ENCODE peak calls at places on chromosome 1, in five cellular contexts. L is stomach, I is IMR-90, G is transverse colon, F is uterus. B is an unnamed sample.

GRCh38 chr1:222910699-222911098 is 95.9 kb downstream of the DISP1 start:
- DNase-seq in I (peak), G (no peak), L (no peak), F (no peak), B (peak)

GRCh38 chr1:246492611-246493245 is 14.4 kb downstream of the SMYD3 start:
- DNase-seq in I (peak), L (peak), G (peak), F (peak), B (peak)

GRCh38 chr1:48480504-48480903 is 8.5 kb upstream of the SPATA6 start:
- DNase-seq in L (no peak), I (no peak), F (no peak), G (no peak), B (no peak)

GRCh38 chr1:1677718-1678580 is 14.6 kb downstream of the SLC35E2B start:
- DNase-seq in I (no peak), F (no peak), G (peak), L (no peak), B (no peak)

GRCh38 chr1:200153277-200154055 is 126.0 kb downstream of the NR5A2 start:
- DNase-seq in L (no peak), F (no peak), I (no peak), G (no peak), B (no peak)

GRCh38 chr1:54358503-54359168 is 47.6 kb downstream of the SSBP3 start:
- DNase-seq in L (no peak), F (no peak), I (no peak), G (no peak), B (no peak)

GRCh38 chr1:245956225-245956624 is 550.9 kb downstream of the SMYD3 start:
- DNase-seq in F (no peak), I (peak), L (no peak), G (no peak), B (no peak)

GRCh38 chr1:182962554-182963115 is 9.7 kb upstream of the SHCBP1L start:
- DNase-seq in G (peak), I (peak), F (peak), L (peak), B (peak)

GRCh38 chr1:7616076-7616833 is 154.8 kb upstream of the VAMP3 start:
- DNase-seq in I (peak), F (no peak), G (peak), L (peak), B (peak)

GRCh38 chr1:237045278-237046016 is 3.5 kb downstream of the RYR2 start:
- DNase-seq in F (no peak), I (no peak), G (no peak), L (no peak), B (no peak)

GRCh38 chr1:12177999-12178441 is 11.2 kb downstream of the TNFRSF1B start:
- DNase-seq in G (peak), L (peak), F (peak), I (peak), B (peak)

GRCh38 chr1:54228638-54229079 is 28.7 kb downstream of the MRPL37 start:
- DNase-seq in F (no peak), L (no peak), G (no peak), I (no peak), B (no peak)

GRCh38 chr1:47183308-47184089 is 6.3 kb downstream of the PDZK1IP1 start:
- DNase-seq in I (no peak), F (no peak), L (peak), G (no peak), B (no peak)

GRCh38 chr1:210222288-210223006 is 10.1 kb upstream of the SERTAD4 start:
- DNase-seq in G (peak), I (no peak), L (peak), F (no peak), B (no peak)

GRCh38 chr1:172203135-172203823 is 217.2 kb upstream of the C1orf105 start:
- DNase-seq in G (no peak), I (peak), L (no peak), F (no peak), B (no peak)

DNA sequence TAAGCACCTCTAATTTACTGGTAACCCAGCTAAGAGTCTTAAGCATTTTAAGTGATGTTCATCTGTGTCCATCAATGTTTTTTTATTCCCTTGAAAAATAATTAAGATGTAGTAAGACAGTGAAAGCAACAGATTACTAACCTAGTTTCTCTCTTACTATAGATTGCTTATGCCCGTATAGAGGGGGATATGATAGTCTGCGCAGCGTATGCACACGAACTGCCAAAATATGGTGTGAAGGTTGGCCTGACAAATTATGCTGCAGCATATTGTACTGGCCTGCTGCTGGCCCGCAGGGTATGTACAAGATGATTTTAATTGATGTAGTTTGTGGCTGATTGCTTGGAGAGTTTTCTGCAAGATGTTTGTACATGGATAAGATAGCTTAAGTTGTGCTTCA is 2.8 kb downstream of the RPL5 start:
- DNase-seq in I (no peak), G (no peak), L (no peak), F (no peak), B (no peak)
- TF ChIP-seq POLR2A in I (no peak), G (no peak), L (no peak), F (no peak), B (no peak)

DNA sequence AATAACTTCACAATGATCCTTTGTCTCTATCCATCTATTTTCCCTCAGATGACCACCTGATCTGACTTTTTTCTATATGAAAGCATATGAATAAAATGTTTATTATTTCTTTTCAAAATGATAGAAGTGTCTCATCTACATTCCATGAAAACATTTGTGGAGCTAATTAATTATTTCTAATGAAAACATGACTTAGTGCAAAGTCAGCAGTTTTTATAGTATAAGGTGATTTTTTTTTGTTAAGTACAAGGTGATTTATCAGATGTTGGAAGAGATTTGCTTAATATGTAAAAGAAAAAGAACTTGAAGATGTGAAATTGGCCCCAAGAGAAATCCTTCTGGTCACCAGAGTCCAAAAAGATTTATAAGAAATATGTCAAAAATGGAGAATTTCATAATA is 43.5 kb downstream of the PDPN start:
- DNase-seq in F (no peak), I (no peak), L (no peak), G (no peak), B (no peak)
- TF ChIP-seq POLR2A in F (no peak), I (no peak), L (no peak), G (no peak), B (no peak)

DNA sequence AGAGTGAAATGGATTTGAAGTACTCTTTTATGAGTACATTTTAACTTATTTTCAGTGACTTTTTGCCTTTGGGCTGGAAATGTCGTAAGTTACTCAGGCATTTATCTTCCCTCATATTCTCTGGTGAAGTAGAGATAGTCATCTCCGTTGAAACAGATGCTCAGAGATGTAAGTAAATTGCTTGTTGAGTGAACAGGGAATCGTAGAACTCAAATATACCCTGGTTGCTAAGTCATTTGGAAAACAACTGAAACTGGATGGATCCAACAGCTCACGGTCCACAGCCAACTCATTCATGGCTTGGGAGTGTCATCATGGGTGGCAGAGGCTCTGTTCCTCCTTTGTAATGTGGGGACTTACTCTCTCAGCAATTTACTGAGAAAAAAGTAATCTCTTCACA is 107.2 kb downstream of the LEPR start:
- DNase-seq in I (no peak), L (no peak), G (no peak), F (no peak), B (no peak)
- TF ChIP-seq POLR2A in I (no peak), L (no peak), G (no peak), F (no peak), B (no peak)

DNA sequence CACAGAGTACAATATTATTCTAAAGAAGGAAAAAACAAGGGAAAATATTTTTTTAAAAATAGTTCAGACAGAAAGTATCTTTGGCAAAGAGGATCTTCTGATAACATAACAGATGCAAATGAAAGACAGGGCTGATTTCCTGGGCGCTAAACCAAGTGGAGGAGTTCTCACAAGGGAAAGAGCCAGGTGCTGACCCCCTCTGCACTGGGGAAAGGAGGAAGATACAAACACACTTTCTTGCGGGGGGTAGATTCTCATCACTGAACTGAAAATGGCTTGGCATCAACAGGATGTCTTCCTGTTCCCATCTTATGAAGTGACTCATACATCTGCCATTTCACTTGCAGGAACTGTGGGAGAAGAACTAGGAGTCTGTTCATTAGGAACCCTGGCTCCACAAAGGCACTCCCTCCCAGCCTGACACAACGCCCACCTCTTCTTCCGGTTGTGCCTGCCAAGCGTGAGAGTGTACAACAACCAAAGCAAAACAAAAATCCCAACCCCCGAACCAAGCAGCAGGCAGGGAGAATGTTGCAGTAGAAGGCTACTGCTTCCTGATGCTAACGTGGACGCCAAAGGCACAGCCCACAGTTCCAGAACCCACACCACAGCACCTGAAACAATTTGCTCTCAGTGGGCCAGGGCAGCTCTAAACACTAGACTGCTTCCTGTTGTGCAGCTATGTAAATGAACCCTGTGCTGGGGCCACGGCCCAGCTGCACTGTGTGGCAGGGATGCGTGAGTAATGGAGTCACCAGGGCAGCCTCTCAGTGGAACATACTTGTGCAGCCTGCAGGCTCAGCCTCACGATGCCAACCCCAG is 51.0 kb downstream of the GADD45A start:
- DNase-seq in G (peak), F (peak), I (peak), L (peak), B (peak)
- TF ChIP-seq POLR2A in G (peak), F (no peak), I (no peak), L (no peak), B (no peak)

B was measured in H54.